ENCODE peak calls at places on chromosomes 2 and 18, in four cellular contexts. One of them, this sample, is unnamed. For H3K4me1, the result is how much of the 10 kb centered on the place peaks cover.

GRCh38 chr2:113225505-113226259 is 51.9 kb downstream of the PSD4 start:
- DNase-seq in K562: no peak
- DNase-seq in upper lobe of left lung: no peak
- DNase-seq in stomach: no peak
- DNase-seq in this sample: no peak

GRCh38 chr2:56034258-56034657 is 110.7 kb upstream of the EFEMP1 start:
- DNase-seq in K562: no peak
- DNase-seq in upper lobe of left lung: no peak
- DNase-seq in stomach: no peak
- DNase-seq in this sample: no peak

GRCh38 chr2:55010915-55011314 is 39.3 kb downstream of the RTN4 start:
- DNase-seq in K562: no peak
- DNase-seq in upper lobe of left lung: no peak
- DNase-seq in stomach: no peak
- DNase-seq in this sample: no peak

GRCh38 chr2:51344886-51345285 is 313.0 kb upstream of the NRXN1 start:
- DNase-seq in K562: no peak
- DNase-seq in upper lobe of left lung: no peak
- DNase-seq in stomach: no peak
- DNase-seq in this sample: no peak

GRCh38 chr18:31156831-31157763 is 5.6 kb downstream of the DSC1 start:
- DNase-seq in K562: no peak
- DNase-seq in upper lobe of left lung: no peak
- DNase-seq in stomach: no peak
- DNase-seq in this sample: no peak

GRCh38 chr18:75472391-75472790 is 44.9 kb upstream of the SMIM21 start:
- DNase-seq in K562: no peak
- DNase-seq in upper lobe of left lung: no peak
- DNase-seq in stomach: no peak
- DNase-seq in this sample: no peak

GRCh38 chr2:120531863-120532600 is 186.1 kb downstream of the INHBB start:
- DNase-seq in K562: no peak
- DNase-seq in upper lobe of left lung: no peak
- DNase-seq in stomach: no peak
- DNase-seq in this sample: no peak

GRCh38 chr2:40197121-40197520 is 254.8 kb downstream of the SLC8A1 start:
- DNase-seq in K562: no peak
- DNase-seq in upper lobe of left lung: no peak
- DNase-seq in stomach: no peak
- DNase-seq in this sample: no peak

GRCh38 chr2:198861080-198861479 is 596.7 kb downstream of the SATB2 start:
- DNase-seq in K562: no peak
- DNase-seq in upper lobe of left lung: no peak
- DNase-seq in stomach: no peak
- DNase-seq in this sample: no peak

GRCh38 chr18:13495980-13496379 is 230.4 kb downstream of the FAM210A start:
- DNase-seq in K562: no peak
- DNase-seq in upper lobe of left lung: no peak
- DNase-seq in stomach: no peak
- DNase-seq in this sample: no peak

GRCh38 chr2:216560695-216561370 is 62.2 kb downstream of the RPL37A start:
- DNase-seq in K562: no peak
- DNase-seq in upper lobe of left lung: no peak
- DNase-seq in stomach: no peak
- DNase-seq in this sample: no peak

GRCh38 chr18:4068552-4069158 is 386.5 kb downstream of the DLGAP1 start:
- DNase-seq in K562: peak
- DNase-seq in upper lobe of left lung: no peak
- DNase-seq in stomach: no peak
- DNase-seq in this sample: peak

GRCh38 chr2:219175928-219176817 is 552 bp downstream of the CNPPD1 start:
- DNase-seq in K562: peak
- DNase-seq in upper lobe of left lung: no peak
- DNase-seq in stomach: peak
- DNase-seq in this sample: peak

GRCh38 chr18:42909095-42909494 is 206.4 kb downstream of the RIT2 start:
- DNase-seq in K562: no peak
- DNase-seq in upper lobe of left lung: no peak
- DNase-seq in stomach: no peak
- DNase-seq in this sample: no peak

GRCh38 chr18:2971741-2972552 is 41.0 kb downstream of the LPIN2 start:
- DNase-seq in K562: no peak
- DNase-seq in upper lobe of left lung: no peak
- DNase-seq in stomach: peak
- DNase-seq in this sample: peak

GRCh38 chr2:70949086-70949485 is 13.4 kb downstream of the ATP6V1B1 start:
- DNase-seq in K562: no peak
- DNase-seq in upper lobe of left lung: no peak
- DNase-seq in stomach: no peak
- DNase-seq in this sample: no peak

GRCh38 chr2:27737676-27738348 is 33.7 kb upstream of the MRPL33 start:
- DNase-seq in K562: no peak
- DNase-seq in upper lobe of left lung: no peak
- DNase-seq in stomach: peak
- DNase-seq in this sample: no peak

GRCh38 chr2:46942143-46942526 is 26.5 kb upstream of the MCFD2 start:
- DNase-seq in K562: peak
- DNase-seq in upper lobe of left lung: peak
- DNase-seq in stomach: peak
- DNase-seq in this sample: peak

GRCh38 chr2:221780281-221780688 is 208.2 kb upstream of the EPHA4 start:
- DNase-seq in K562: no peak
- DNase-seq in upper lobe of left lung: no peak
- DNase-seq in stomach: no peak
- DNase-seq in this sample: no peak

GRCh38 chr2:239979243-239980023 is 45.7 kb downstream of the NDUFA10 start:
- DNase-seq in K562: no peak
- DNase-seq in upper lobe of left lung: no peak
- DNase-seq in stomach: no peak
- DNase-seq in this sample: no peak

DNA sequence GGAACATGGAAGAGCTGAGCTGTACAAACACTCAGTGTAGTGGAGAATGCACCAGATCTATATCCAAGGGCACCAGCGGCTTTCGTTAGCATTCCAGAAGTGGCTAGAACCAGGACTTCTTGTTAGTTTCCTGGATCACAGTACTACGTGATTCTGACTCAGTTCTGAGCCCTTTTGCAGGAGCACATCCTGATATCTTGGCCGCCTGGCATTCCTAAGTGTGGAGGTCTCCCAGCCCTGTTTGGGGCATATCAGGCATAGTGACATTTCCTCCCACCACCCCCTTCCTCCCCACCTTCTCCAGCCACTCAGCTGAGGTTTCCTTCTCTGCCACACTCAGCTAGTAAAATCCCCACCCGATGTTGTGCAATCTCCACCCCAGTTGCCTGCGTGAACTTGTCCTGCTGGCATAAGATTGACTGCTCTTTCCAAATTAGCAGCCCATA is 63.4 kb downstream of the BMP10 start:
- DNase-seq in K562: no peak
- DNase-seq in upper lobe of left lung: no peak
- DNase-seq in stomach: no peak
- DNase-seq in this sample: peak
- H3K4me1 ChIP-seq in K562: under half
- H3K4me1 ChIP-seq in upper lobe of left lung: under half
- H3K4me1 ChIP-seq in stomach: under half
- H3K4me1 ChIP-seq in this sample: under half

GRCh38 chr2:111624401-111625156 is 259.4 kb downstream of the ANAPC1 start:
- DNase-seq in K562: no peak
- DNase-seq in upper lobe of left lung: no peak
- DNase-seq in stomach: no peak
- DNase-seq in this sample: no peak
- TF ChIP-seq POLR2AphosphoS5 in K562: no peak
- TF ChIP-seq POLR2AphosphoS5 in upper lobe of left lung: no peak
- TF ChIP-seq POLR2AphosphoS5 in stomach: peak
- TF ChIP-seq POLR2AphosphoS5 in this sample: peak

DNA sequence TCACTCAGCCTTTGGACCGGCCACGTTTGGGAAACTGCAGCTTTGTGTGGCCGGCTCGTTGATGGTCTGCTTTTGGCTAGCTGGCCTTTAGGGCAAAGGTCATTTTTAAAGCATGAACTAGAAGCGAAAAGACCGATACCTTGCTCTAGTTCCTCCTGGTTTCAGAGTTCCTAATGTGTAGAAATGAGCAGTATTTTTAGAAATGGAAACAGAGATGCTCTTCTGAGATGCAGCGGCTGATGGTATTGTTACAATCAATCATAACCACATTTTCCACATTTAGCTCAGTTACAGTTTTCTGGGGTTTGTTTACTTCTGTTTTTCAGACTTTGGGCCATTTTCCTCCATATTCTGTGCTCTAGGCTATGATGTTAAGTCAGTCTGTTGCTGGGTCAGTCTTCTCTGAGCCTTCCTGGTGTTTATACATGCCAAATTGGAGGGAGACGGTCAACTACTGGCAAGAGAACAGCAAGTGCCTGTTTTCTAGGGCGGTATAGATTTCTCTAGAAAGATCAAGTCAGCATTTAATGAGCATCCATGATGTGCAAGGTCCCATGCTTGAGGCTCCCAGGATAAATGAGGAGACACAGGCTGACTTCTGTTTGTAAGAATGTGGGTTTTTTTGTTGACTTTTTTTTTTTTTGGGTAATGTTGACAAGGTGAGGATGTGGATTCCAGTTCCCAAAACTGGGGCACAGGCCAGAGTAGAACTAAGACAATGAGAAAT is 28.0 kb downstream of the RNF144A start:
- DNase-seq in K562: no peak
- DNase-seq in upper lobe of left lung: no peak
- DNase-seq in stomach: no peak
- DNase-seq in this sample: no peak
- TF ChIP-seq EP300 in K562: no peak
- TF ChIP-seq EP300 in upper lobe of left lung: no peak
- TF ChIP-seq EP300 in stomach: no peak
- TF ChIP-seq EP300 in this sample: no peak

GRCh38 chr2:97718942-97719341 is 5.6 kb downstream of the ZAP70 start:
- DNase-seq in K562: no peak
- DNase-seq in upper lobe of left lung: no peak
- DNase-seq in stomach: no peak
- DNase-seq in this sample: no peak

GRCh38 chr2:97719362-97720155 is 6.2 kb downstream of the ZAP70 start:
- DNase-seq in K562: no peak
- DNase-seq in upper lobe of left lung: no peak
- DNase-seq in stomach: no peak
- DNase-seq in this sample: no peak

GRCh38 chr2:97718051-97718882 is 4.9 kb downstream of the ZAP70 start:
- DNase-seq in K562: no peak
- DNase-seq in upper lobe of left lung: peak
- DNase-seq in stomach: peak
- DNase-seq in this sample: peak

GRCh38 chr2:97722227-97722626 is 8.9 kb downstream of the ZAP70 start:
- DNase-seq in K562: no peak
- DNase-seq in upper lobe of left lung: no peak
- DNase-seq in stomach: no peak
- DNase-seq in this sample: no peak

DNA sequence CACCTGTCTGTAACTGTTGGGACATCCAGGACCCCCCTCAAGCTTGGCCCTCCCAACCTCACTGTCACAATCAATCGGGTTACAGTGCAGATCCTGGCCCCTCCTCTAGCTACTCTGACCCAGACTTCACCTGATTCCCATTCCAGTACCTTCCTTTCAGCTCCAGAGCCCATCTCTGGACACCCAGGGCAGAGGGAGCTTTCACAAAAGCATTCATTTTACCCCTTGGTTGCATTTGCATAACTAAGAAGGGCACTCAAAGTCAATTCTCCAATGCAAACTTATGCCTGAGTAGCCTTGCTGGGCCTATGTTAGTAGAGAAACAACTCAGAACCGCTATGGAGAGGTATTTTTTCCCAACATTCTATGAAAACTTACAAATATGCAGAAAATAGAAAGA is 7.4 kb downstream of the ZAP70 start:
- DNase-seq in K562: no peak
- DNase-seq in upper lobe of left lung: no peak
- DNase-seq in stomach: no peak
- DNase-seq in this sample: no peak
- H3K4me1 ChIP-seq in K562: under half
- H3K4me1 ChIP-seq in upper lobe of left lung: under half
- H3K4me1 ChIP-seq in stomach: under half
- H3K4me1 ChIP-seq in this sample: under half

GRCh38 chr18:48358868-48359267 is 50.3 kb downstream of the ZBTB7C start:
- DNase-seq in K562: no peak
- DNase-seq in upper lobe of left lung: no peak
- DNase-seq in stomach: no peak
- DNase-seq in this sample: no peak
- TF ChIP-seq POLR2AphosphoS5 in K562: no peak
- TF ChIP-seq POLR2AphosphoS5 in upper lobe of left lung: no peak
- TF ChIP-seq POLR2AphosphoS5 in stomach: no peak
- TF ChIP-seq POLR2AphosphoS5 in this sample: no peak

GRCh38 chr2:224938670-224939309 is 103.5 kb downstream of the DOCK10 start:
- DNase-seq in K562: no peak
- DNase-seq in upper lobe of left lung: no peak
- DNase-seq in stomach: no peak
- DNase-seq in this sample: no peak
- TF ChIP-seq EP300 in K562: no peak
- TF ChIP-seq EP300 in upper lobe of left lung: no peak
- TF ChIP-seq EP300 in stomach: no peak
- TF ChIP-seq EP300 in this sample: no peak

DNA sequence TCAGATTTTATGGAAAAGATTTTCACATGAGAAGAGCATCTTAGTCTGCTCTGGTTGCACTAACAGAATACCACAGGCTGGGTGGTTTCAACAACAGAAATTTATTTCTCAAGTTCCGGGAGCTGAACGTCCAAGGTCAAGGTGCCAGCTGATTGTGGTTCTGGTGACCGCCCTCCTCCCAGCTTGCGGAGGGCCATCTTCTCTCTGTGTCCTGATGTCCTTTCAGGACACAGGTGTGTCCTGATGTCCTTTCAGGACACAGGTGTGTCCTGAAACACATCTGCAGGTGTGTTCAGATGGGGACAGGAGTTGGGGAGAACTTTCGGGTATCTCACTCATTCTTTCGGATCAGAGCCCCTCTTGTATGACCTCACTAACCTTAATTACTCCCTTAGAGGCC is 374.9 kb downstream of the SOX11 start:
- DNase-seq in K562: no peak
- DNase-seq in upper lobe of left lung: no peak
- DNase-seq in stomach: no peak
- DNase-seq in this sample: no peak
- H3K4me1 ChIP-seq in K562: under half
- H3K4me1 ChIP-seq in upper lobe of left lung: under half
- H3K4me1 ChIP-seq in stomach: under half
- H3K4me1 ChIP-seq in this sample: under half

GRCh38 chr2:24926220-24926601 is 6.2 kb upstream of the ADCY3 start:
- DNase-seq in K562: no peak
- DNase-seq in upper lobe of left lung: no peak
- DNase-seq in stomach: no peak
- DNase-seq in this sample: no peak

GRCh38 chr2:24928036-24928435 is 8.0 kb upstream of the ADCY3 start:
- DNase-seq in K562: no peak
- DNase-seq in upper lobe of left lung: no peak
- DNase-seq in stomach: no peak
- DNase-seq in this sample: no peak

GRCh38 chr2:24925815-24926214 is 5.8 kb upstream of the ADCY3 start:
- DNase-seq in K562: no peak
- DNase-seq in upper lobe of left lung: no peak
- DNase-seq in stomach: no peak
- DNase-seq in this sample: no peak

GRCh38 chr2:24924732-24925131 is 4.7 kb upstream of the ADCY3 start:
- DNase-seq in K562: no peak
- DNase-seq in upper lobe of left lung: no peak
- DNase-seq in stomach: no peak
- DNase-seq in this sample: no peak

GRCh38 chr2:24926602-24927252 is 6.7 kb upstream of the ADCY3 start:
- DNase-seq in K562: no peak
- DNase-seq in upper lobe of left lung: peak
- DNase-seq in stomach: peak
- DNase-seq in this sample: peak
- TF ChIP-seq POLR2AphosphoS5 in K562: no peak
- TF ChIP-seq POLR2AphosphoS5 in upper lobe of left lung: no peak
- TF ChIP-seq POLR2AphosphoS5 in stomach: no peak
- TF ChIP-seq POLR2AphosphoS5 in this sample: no peak

GRCh38 chr18:76822510-76823165 is at the start of gene ZNF236:
- DNase-seq in K562: peak
- DNase-seq in upper lobe of left lung: peak
- DNase-seq in stomach: peak
- DNase-seq in this sample: peak
- TF ChIP-seq EP300 in K562: no peak
- TF ChIP-seq EP300 in upper lobe of left lung: no peak
- TF ChIP-seq EP300 in stomach: no peak
- TF ChIP-seq EP300 in this sample: no peak